ENCODE peak calls at places on chromosomes 7 and 10, in ten cellular contexts. H, X, Q, S, J, Z, B, A, M and E are unnamed samples.

GRCh38 chr7:26449175-26450165 is 157.8 kb downstream of the SNX10 start:
- DNase-seq in H (no peak), X (no peak), Q (no peak), S (peak; percentile 81), J (no peak), Z (no peak), B (no peak), A (no peak), M (peak; percentile 96), E (no peak)

GRCh38 chr7:121938429-121938996 is 65.6 kb downstream of the PTPRZ1 start:
- DNase-seq in H (no peak), X (no peak), Q (no peak), S (no peak), J (no peak), Z (no peak), B (no peak), A (peak; percentile 81), M (no peak), E (no peak)

GRCh38 chr10:129035052-129035805 is 431.8 kb upstream of the MGMT start:
- DNase-seq in H (no peak), X (no peak), Q (no peak), S (no peak), J (peak; percentile 75), Z (no peak), B (peak; percentile 75), A (no peak), M (peak; percentile 90), E (no peak)

GRCh38 chr7:26293569-26294308 is 2.1 kb downstream of the SNX10 start:
- DNase-seq in H (no peak), X (no peak), Q (no peak), S (no peak), J (peak; percentile 59), Z (no peak), B (peak; percentile 67), A (no peak), M (no peak), E (no peak)

GRCh38 chr10:15137636-15138035 is 30.9 kb downstream of the NMT2 start:
- DNase-seq in H (no peak), X (no peak), Q (no peak), S (peak; percentile 14), J (no peak), Z (no peak), B (no peak), A (no peak), M (no peak), E (no peak)

GRCh38 chr7:157488966-157489365 is 152.2 kb downstream of the DNAJB6 start:
- DNase-seq in H (no peak), X (no peak), Q (no peak), S (no peak), J (no peak), Z (no peak), B (peak; percentile 25), A (peak; percentile 26), M (no peak), E (no peak)

GRCh38 chr10:128055061-128055868 is 71.0 kb downstream of the MKI67 start:
- DNase-seq in H (no peak), X (no peak), Q (no peak), S (no peak), J (no peak), Z (no peak), B (no peak), A (no peak), M (no peak), E (no peak)

GRCh38 chr7:141178486-141179135 is 104.7 kb downstream of the TMEM178B start:
- DNase-seq in H (no peak), X (no peak), Q (no peak), S (no peak), J (no peak), Z (no peak), B (no peak), A (no peak), M (no peak), E (no peak)

GRCh38 chr7:29140873-29141468 is 5.4 kb downstream of the CPVL start:
- DNase-seq in H (no peak), X (no peak), Q (no peak), S (peak; percentile 46), J (no peak), Z (no peak), B (peak; percentile 58), A (no peak), M (no peak), E (no peak)

GRCh38 chr7:35781200-35781701 is 19.6 kb upstream of the SEPTIN7 start:
- DNase-seq in H (no peak), X (no peak), Q (no peak), S (no peak), J (no peak), Z (no peak), B (no peak), A (no peak), M (no peak), E (no peak)

GRCh38 chr7:117690147-117690546 is 183.1 kb downstream of the CTTNBP2 start:
- DNase-seq in H (no peak), X (no peak), Q (no peak), S (no peak), J (no peak), Z (no peak), B (no peak), A (no peak), M (no peak), E (no peak)

GRCh38 chr10:25176421-25176968 is 1.7 kb downstream of the GPR158 start:
- DNase-seq in H (peak; percentile 43), X (peak; percentile 5), Q (no peak), S (no peak), J (no peak), Z (no peak), B (no peak), A (peak; percentile 82), M (no peak), E (peak; percentile 53)

GRCh38 chr7:106609416-106609815 is 51.5 kb downstream of the CCDC71L start:
- DNase-seq in H (no peak), X (no peak), Q (no peak), S (peak; percentile 86), J (no peak), Z (no peak), B (no peak), A (no peak), M (peak; percentile 88), E (no peak)

GRCh38 chr7:128381161-128381821 is 19.8 kb upstream of the PRRT4 start:
- DNase-seq in H (peak; percentile 57), X (peak; percentile 69), Q (no peak), S (peak; percentile 85), J (no peak), Z (no peak), B (no peak), A (peak; percentile 95), M (no peak), E (peak; percentile 61)

GRCh38 chr10:126017961-126018560 is 121.7 kb downstream of the FANK1 start:
- DNase-seq in H (no peak), X (no peak), Q (no peak), S (no peak), J (no peak), Z (no peak), B (no peak), A (no peak), M (peak; percentile 4), E (no peak)

GRCh38 chr7:155425011-155425340 is 33.0 kb upstream of the EN2 start:
- DNase-seq in H (no peak), X (no peak), Q (no peak), S (no peak), J (no peak), Z (no peak), B (no peak), A (no peak), M (no peak), E (no peak)

DNA sequence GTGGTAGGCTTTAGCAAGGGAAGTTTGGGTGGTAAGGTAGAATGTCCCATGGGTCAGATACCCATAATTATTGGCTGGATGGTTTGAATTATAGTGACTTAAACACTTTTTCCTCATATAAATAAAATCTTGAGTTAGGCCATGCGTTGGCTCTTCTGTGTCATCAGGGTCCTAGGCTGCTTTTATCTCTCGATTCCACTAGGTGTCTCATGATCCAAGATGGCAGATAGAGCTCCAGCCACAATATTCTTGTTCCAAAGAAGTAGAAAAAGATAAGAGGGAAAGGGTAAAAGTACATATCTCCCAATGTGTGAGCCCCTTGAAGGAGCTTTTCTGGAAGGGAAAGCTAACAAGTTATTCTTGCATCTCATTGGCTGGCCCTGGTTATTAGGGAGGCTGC is 144.7 kb downstream of the GRK5 start:
- DNase-seq in H (no peak), X (no peak), Q (no peak), S (no peak), J (no peak), Z (no peak), B (no peak), A (no peak), M (no peak), E (no peak)
- TF ChIP-seq CTCF in H (no peak), X (no peak), Q (no peak), S (no peak), J (no peak), Z (no peak), B (no peak), A (peak; percentile 32), M (no peak), E (no peak)

GRCh38 chr7:151862606-151863381 is 14.1 kb downstream of the PRKAG2 start:
- DNase-seq in H (no peak), X (no peak), Q (no peak), S (no peak), J (no peak), Z (no peak), B (no peak), A (no peak), M (no peak), E (no peak)
- TF ChIP-seq CTCF in H (no peak), X (no peak), Q (no peak), S (no peak), J (no peak), Z (no peak), B (no peak), A (no peak), M (no peak), E (no peak)

DNA sequence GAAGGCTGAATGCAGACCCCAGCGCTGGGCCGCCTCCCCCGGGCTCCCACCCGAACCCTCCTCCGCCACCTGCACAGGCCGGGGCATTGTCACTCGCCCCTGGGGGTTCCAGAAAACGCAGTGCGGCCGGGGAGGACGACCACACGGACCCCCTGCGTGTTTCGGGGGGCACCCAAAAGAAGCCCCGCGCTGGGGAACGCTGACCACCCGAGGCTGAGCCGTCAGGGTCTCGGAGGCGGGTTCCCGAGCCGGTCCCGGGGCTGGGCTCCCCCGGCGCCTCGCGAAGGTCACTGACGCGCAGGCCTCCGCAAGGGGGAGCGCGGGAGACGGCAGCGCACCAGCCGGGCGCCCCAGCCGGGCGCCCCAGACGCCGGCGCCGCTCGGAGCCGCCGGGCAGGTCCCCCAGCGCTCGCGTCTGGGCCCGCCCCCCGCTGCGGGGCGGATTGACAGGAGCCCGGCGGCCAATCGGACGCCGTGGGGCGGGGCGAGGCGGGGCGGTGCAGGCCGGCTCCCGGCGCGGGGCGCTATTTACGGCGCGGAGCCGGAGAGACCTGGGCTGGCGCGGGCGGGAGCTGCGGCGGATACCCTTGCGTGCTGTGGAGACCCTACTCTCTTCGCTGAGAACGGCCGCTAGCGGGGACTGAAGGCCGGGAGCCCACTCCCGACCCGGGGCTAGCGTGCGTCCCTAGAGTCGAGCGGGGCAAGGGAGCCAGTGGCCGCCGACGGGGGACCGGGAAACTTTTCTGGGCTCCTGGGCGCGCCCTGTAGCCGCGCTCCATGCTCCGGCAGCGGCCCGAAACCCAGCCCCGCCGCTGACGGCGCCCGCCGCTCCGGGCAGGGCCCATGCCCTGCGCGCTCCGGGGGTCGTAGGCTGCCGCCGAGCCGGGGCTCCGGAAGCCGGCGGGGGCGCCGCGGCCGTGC is at the start of gene BAMBI:
- DNase-seq in H (peak; percentile 96), X (peak; percentile 98), Q (peak; percentile 89), S (peak; percentile 73), J (peak; percentile 89), Z (peak; percentile 87), B (peak; percentile 95), A (peak; percentile 95), M (peak; percentile 92), E (peak; percentile 96)
- TF ChIP-seq CTCF in H (peak; percentile 38), X (peak; percentile 51), Q (peak; percentile 76), S (peak; percentile 71), J (peak; percentile 40), Z (no peak), B (peak; percentile 17), A (peak; percentile 72), M (peak; percentile 62), E (peak; percentile 69)

GRCh38 chr10:49169776-49170175 is 18.4 kb downstream of the TMEM273 start:
- DNase-seq in H (no peak), X (no peak), Q (peak; percentile 1), S (no peak), J (no peak), Z (no peak), B (no peak), A (no peak), M (no peak), E (no peak)
- TF ChIP-seq CTCF in H (no peak), X (no peak), Q (no peak), S (no peak), J (no peak), Z (no peak), B (no peak), A (no peak), M (no peak), E (no peak)